ENCODE peak calls at places on chromosomes 1 and 21, in four cellular contexts. H is thyroid gland, O is PC-3, Z is thoracic aorta. L is an unnamed sample. For H3K36me3, the result is how much of the 10 kb centered on the place peaks cover.

GRCh38 chr1:32724678-32725594 is 22.4 kb upstream of the SYNC start:
- DNase-seq in H (peak), O (peak), Z (peak), L (peak)

GRCh38 chr1:6343506-6344405 is 49.8 kb downstream of the ACOT7 start:
- DNase-seq in H (peak), O (peak), Z (no peak), L (peak)

GRCh38 chr1:38746966-38747600 is 112.5 kb downstream of the RRAGC start:
- DNase-seq in H (no peak), O (no peak), Z (no peak), L (no peak)

GRCh38 chr1:3319874-3320245 is 134.6 kb upstream of the ARHGEF16 start:
- DNase-seq in H (peak), O (peak), Z (no peak), L (peak)

GRCh38 chr21:33655591-33656221 is 13.4 kb downstream of the ITSN1 start:
- DNase-seq in H (peak), O (peak), Z (no peak), L (peak)

GRCh38 chr1:190940951-190941350 is 463.3 kb upstream of the BRINP3 start:
- DNase-seq in H (no peak), O (no peak), Z (no peak), L (no peak)

GRCh38 chr1:74767490-74767889 is 34.5 kb downstream of the TYW3 start:
- DNase-seq in H (no peak), O (peak), Z (no peak), L (peak)

GRCh38 chr1:48470506-48470905 is 1.5 kb downstream of the SPATA6 start:
- DNase-seq in H (peak), O (no peak), Z (no peak), L (no peak)

GRCh38 chr1:172500207-172500606 is 32.7 kb upstream of the SUCO start:
- DNase-seq in H (no peak), O (peak), Z (no peak), L (no peak)

GRCh38 chr21:39715804-39716397 is 29.1 kb upstream of the IGSF5 start:
- DNase-seq in H (peak), O (peak), Z (no peak), L (peak)

GRCh38 chr1:29211086-29212030 is 19.4 kb downstream of the MECR start:
- DNase-seq in H (no peak), O (no peak), Z (no peak), L (peak)

GRCh38 chr1:209988706-209989105 is 50.7 kb downstream of the SYT14 start:
- DNase-seq in H (peak), O (peak), Z (no peak), L (no peak)

GRCh38 chr1:187842406-187843165 is 1013.8 kb downstream of the PLA2G4A start:
- DNase-seq in H (no peak), O (peak), Z (no peak), L (peak)

GRCh38 chr21:45643021-45643980 is at the start of gene PCBP3:
- DNase-seq in H (peak), O (peak), Z (peak), L (peak)

GRCh38 chr1:228109962-228110488 is 926 bp upstream of the MRPL55 start:
- DNase-seq in H (no peak), O (peak), Z (no peak), L (no peak)

GRCh38 chr1:204565617-204566582 is 49.7 kb downstream of the MDM4 start:
- DNase-seq in H (peak), O (peak), Z (no peak), L (peak)

GRCh38 chr1:50976111-50976889 is 6.3 kb downstream of the CDKN2C start:
- DNase-seq in H (no peak), O (peak), Z (no peak), L (peak)

GRCh38 chr1:109467301-109467777 is 993 bp downstream of the SYPL2 start:
- DNase-seq in H (no peak), O (no peak), Z (no peak), L (no peak)

GRCh38 chr1:18875107-18875795 is 15.8 kb upstream of the TAS1R2 start:
- DNase-seq in H (peak), O (peak), Z (peak), L (peak)

GRCh38 chr21:37364722-37365121 is 1.9 kb upstream of the DYRK1A start:
- DNase-seq in H (no peak), O (no peak), Z (no peak), L (no peak)

GRCh38 chr1:237562247-237562823 is 328.4 kb downstream of the ZP4 start:
- DNase-seq in H (no peak), O (peak), Z (no peak), L (peak)

GRCh38 chr1:110267260-110267659 is 57.1 kb downstream of the KCNC4 start:
- DNase-seq in H (no peak), O (no peak), Z (no peak), L (no peak)

GRCh38 chr1:46401964-46402626 is 8.0 kb downstream of the FAAH start:
- DNase-seq in H (peak), O (peak), Z (peak), L (peak)

GRCh38 chr1:238681451-238681850 is 704.9 kb upstream of the CHRM3 start:
- DNase-seq in H (no peak), O (peak), Z (no peak), L (no peak)

GRCh38 chr1:100010804-100011203 is 41.0 kb downstream of the SLC35A3 start:
- DNase-seq in H (no peak), O (no peak), Z (no peak), L (no peak)

GRCh38 chr1:22611530-22611947 is 24.9 kb upstream of the C1QA start:
- DNase-seq in H (peak), O (peak), Z (no peak), L (peak)

GRCh38 chr1:32337855-32338636 is 2.0 kb upstream of the MARCKSL1 start:
- DNase-seq in H (no peak), O (peak), Z (no peak), L (no peak)

DNA sequence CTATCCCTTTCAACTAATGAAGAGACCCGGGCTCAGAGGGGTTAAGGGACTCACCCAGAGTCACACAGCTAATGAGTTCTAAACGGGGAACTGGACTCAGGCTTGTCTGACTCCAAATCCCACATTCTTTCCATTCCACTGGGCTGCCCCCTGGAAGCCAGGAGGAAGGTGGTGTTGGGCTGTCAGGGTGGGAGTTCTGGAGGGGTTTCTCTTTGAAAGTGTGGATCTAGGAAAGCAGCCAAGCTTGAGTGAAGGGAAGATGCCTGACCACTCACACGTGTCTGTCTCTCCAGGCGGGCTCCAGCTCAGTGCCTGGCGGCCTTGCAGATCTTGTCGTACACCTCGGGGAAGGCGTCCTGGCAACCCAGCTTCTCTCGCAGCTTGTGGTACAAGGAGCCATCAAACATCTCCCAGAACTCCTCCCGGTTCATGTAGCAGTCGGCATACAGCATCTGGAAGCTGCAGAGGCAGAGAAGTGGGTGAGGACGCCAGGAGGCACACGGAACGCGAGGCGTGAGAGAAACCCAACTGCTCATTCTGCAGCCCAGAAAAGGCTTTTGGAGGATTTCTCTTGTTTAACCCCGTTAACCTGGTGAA is 35.0 kb downstream of the DHCR24 start:
- DNase-seq in H (peak), O (no peak), Z (no peak), L (no peak)
- H3K36me3 ChIP-seq in H (under half), O (half or more), Z (under half), L (half or more)

GRCh38 chr1:66954208-66954607 is 29.4 kb downstream of the MIER1 start:
- DNase-seq in H (no peak), O (no peak), Z (no peak), L (no peak)

GRCh38 chr1:66957938-66958337 is 33.1 kb downstream of the MIER1 start:
- DNase-seq in H (no peak), O (no peak), Z (no peak), L (no peak)
- H3K36me3 ChIP-seq in H (under half), O (under half), Z (under half), L (half or more)

GRCh38 chr1:27760411-27760810 is 12.6 kb upstream of the STX12 start:
- DNase-seq in H (no peak), O (no peak), Z (no peak), L (no peak)

GRCh38 chr1:27755865-27756264 is 17.2 kb upstream of the STX12 start:
- DNase-seq in H (peak), O (no peak), Z (no peak), L (no peak)

GRCh38 chr1:27759236-27759635 is 13.8 kb upstream of the STX12 start:
- DNase-seq in H (no peak), O (no peak), Z (no peak), L (no peak)

GRCh38 chr1:27752372-27752771 is 20.6 kb upstream of the STX12 start:
- DNase-seq in H (no peak), O (no peak), Z (no peak), L (no peak)

DNA sequence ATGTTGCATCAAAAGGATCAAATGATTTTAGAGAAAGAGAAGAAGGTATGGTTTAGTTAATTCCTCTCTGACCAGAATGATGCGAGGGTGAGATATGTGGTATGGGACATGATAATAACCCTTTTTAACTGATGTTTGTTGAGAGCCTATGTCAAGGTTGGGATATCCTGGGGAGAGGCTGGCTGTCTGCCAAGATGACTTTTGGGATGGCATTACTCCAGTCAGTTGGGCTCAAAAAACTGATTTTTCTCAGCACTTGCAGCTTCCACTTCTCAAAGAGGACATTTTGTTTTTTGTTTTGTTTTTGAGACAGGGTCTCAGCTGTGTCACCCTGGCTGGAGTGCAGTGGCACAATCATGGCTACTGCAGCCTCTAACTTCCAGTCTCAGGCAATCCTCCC is 17.7 kb upstream of the STX12 start:
- DNase-seq in H (peak), O (no peak), Z (no peak), L (no peak)
- H3K36me3 ChIP-seq in H (under half), O (under half), Z (under half), L (under half)

GRCh38 chr1:64848812-64849211 is 103.9 kb downstream of the RAVER2 start:
- DNase-seq in H (no peak), O (no peak), Z (no peak), L (no peak)
- H3K36me3 ChIP-seq in H (under half), O (under half), Z (half or more), L (under half)

GRCh38 chr1:192654120-192654519 is 18.2 kb downstream of the RGS13 start:
- DNase-seq in H (no peak), O (no peak), Z (no peak), L (no peak)
- H3K36me3 ChIP-seq in H (under half), O (under half), Z (under half), L (under half)

GRCh38 chr1:229298420-229298819 is 27.5 kb downstream of the RAB4A start:
- DNase-seq in H (no peak), O (no peak), Z (no peak), L (no peak)
- H3K36me3 ChIP-seq in H (under half), O (under half), Z (under half), L (under half)

DNA sequence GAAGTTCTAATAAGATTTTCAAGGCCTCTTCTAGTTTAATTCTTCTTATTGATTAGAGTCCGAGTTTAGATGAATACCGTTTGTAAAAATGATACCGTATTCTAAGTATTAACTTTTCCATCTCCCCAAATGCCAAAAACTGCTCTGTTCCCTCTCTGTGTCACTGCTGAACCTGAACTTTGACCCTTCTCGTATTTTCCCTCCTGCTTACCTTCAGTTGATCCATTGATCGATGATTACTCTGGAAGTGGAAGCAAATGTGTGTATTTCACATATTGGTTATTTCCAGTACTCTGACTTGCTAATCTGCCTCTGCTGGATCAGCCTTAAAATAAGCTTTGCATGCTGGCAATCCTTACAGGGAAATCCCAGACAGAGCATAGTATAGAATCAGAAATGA is 68.5 kb downstream of the KIF1B start:
- DNase-seq in H (no peak), O (no peak), Z (no peak), L (no peak)
- H3K36me3 ChIP-seq in H (under half), O (under half), Z (under half), L (half or more)

L was measured in MG63.